ENCODE peak calls at places on chromosomes 12 and 14, in nine cellular contexts. W is upper lobe of left lung, M is HEK293T, J is EL, Y is GDM1, X is amniotic stem cell, Q is AG04449, K is fibroblast of lung, R is astrocyte of the spinal cord. A is an unnamed sample.

GRCh38 chr14:94540031-94540794 is 21.0 kb upstream of the SERPINA4 start:
- DNase-seq in Y (no peak), Q (no peak), R (peak), W (no peak), K (peak), X (no peak), J (peak), M (no peak), A (no peak)

GRCh38 chr12:76238688-76239087 is 109.5 kb downstream of the BBS10 start:
- DNase-seq in R (no peak), X (no peak), W (no peak), Y (no peak), M (no peak), Q (no peak), K (no peak), J (no peak), A (no peak)

GRCh38 chr12:126055521-126055920 is 990.3 kb downstream of the AACS start:
- DNase-seq in K (peak), X (no peak), J (no peak), M (no peak), Q (no peak), W (no peak), Y (no peak), R (peak), A (no peak)

GRCh38 chr14:95460647-95461478 is 55.6 kb downstream of the SYNE3 start:
- DNase-seq in R (peak), M (no peak), Y (no peak), X (no peak), Q (peak), W (no peak), J (peak), K (peak), A (no peak)

GRCh38 chr14:96090441-96091148 is 51.4 kb downstream of the C14orf132 start:
- DNase-seq in Q (no peak), W (peak), Y (no peak), M (no peak), J (peak), X (no peak), R (peak), K (peak), A (peak)

GRCh38 chr12:49910331-49911212 is 6.9 kb upstream of the FAIM2 start:
- DNase-seq in Y (no peak), R (no peak), M (no peak), J (no peak), K (no peak), Q (no peak), X (no peak), W (no peak), A (no peak)

GRCh38 chr12:67943295-67943892 is 45.9 kb upstream of the IFNG-AS1 start:
- DNase-seq in K (peak), J (peak), M (peak), R (peak), Q (peak), X (peak), W (peak), Y (no peak), A (peak)

GRCh38 chr12:22287776-22288621 is 46.5 kb downstream of the ST8SIA1 start:
- DNase-seq in Q (no peak), J (peak), X (no peak), K (peak), W (no peak), Y (no peak), R (peak), M (peak), A (no peak)

GRCh38 chr12:31951008-31951407 is 8.2 kb upstream of the RESF1 start:
- DNase-seq in K (no peak), Q (no peak), W (no peak), Y (no peak), M (no peak), R (no peak), J (no peak), X (no peak), A (no peak)

GRCh38 chr12:11798856-11799530 is 149.5 kb downstream of the ETV6 start:
- DNase-seq in Y (peak), K (peak), W (no peak), R (peak), J (peak), M (no peak), X (no peak), Q (peak), A (peak)

GRCh38 chr14:94392510-94392935 is 4.1 kb upstream of the SERPINA1 start:
- DNase-seq in J (peak), M (no peak), K (peak), Q (peak), W (peak), Y (peak), R (peak), X (no peak), A (peak)

GRCh38 chr14:94643316-94644101 is 31.3 kb downstream of the SERPINA3 start:
- DNase-seq in M (no peak), Y (no peak), X (no peak), J (no peak), Q (no peak), K (no peak), R (no peak), W (no peak), A (no peak)

GRCh38 chr12:31118347-31118830 is 44.7 kb downstream of the DDX11 start:
- DNase-seq in R (no peak), W (no peak), X (no peak), J (no peak), Q (no peak), K (no peak), M (peak), Y (no peak), A (no peak)

GRCh38 chr14:104356738-104357688 is 218.6 kb downstream of the KIF26A start:
- DNase-seq in K (no peak), R (no peak), Q (no peak), Y (no peak), J (no peak), X (no peak), M (no peak), W (peak), A (peak)

GRCh38 chr12:89040146-89040964 is 311.9 kb downstream of the DUSP6 start:
- DNase-seq in Y (peak), K (no peak), X (no peak), R (peak), J (no peak), W (peak), Q (peak), M (peak), A (no peak)

GRCh38 chr12:116672842-116673516 is 64.9 kb downstream of the SPRING1 start:
- DNase-seq in W (no peak), M (no peak), J (no peak), Y (peak), R (no peak), K (no peak), X (no peak), Q (no peak), A (no peak)